ENCODE peak calls at places on chromosome X, in four cellular contexts. C is GM12878, L is HepG2, F is K562. S is an unnamed sample.

GRCh38 chrX:107449490-107450175 is at the start of gene FRMPD3:
- DNase-seq in C (no peak), L (no peak), F (no peak), S (peak)

GRCh38 chrX:63784902-63785692 is at the start of gene ARHGEF9:
- DNase-seq in C (no peak), L (no peak), F (no peak), S (no peak)

GRCh38 chrX:49656554-49656953 is 39.2 kb downstream of the PAGE1 start:
- DNase-seq in C (no peak), L (no peak), F (no peak), S (no peak)

GRCh38 chrX:41922125-41922521 is 1.2 kb downstream of the CASK start:
- DNase-seq in C (no peak), L (no peak), F (no peak), S (no peak)

GRCh38 chrX:152399395-152399794 is 51.7 kb downstream of the GABRA3 start:
- DNase-seq in C (no peak), L (no peak), F (no peak), S (no peak)

GRCh38 chrX:40151211-40152172 is 53.7 kb upstream of the BCOR start:
- DNase-seq in C (no peak), L (no peak), F (peak), S (no peak)

GRCh38 chrX:17563515-17563914 is 173.8 kb upstream of the SCML1 start:
- DNase-seq in C (no peak), L (no peak), F (no peak), S (no peak)

GRCh38 chrX:153769865-153770605 is 6.0 kb downstream of the PLXNB3 start:
- DNase-seq in C (no peak), L (no peak), F (no peak), S (no peak)

GRCh38 chrX:12308420-12308819 is 170.1 kb downstream of the FRMPD4 start:
- DNase-seq in C (no peak), L (no peak), F (no peak), S (no peak)

GRCh38 chrX:123267220-123267619 is 83.1 kb downstream of the GRIA3 start:
- DNase-seq in C (no peak), L (no peak), F (no peak), S (no peak)

GRCh38 chrX:112731793-112732192 is 52.1 kb upstream of the LHFPL1 start:
- DNase-seq in C (no peak), L (no peak), F (no peak), S (no peak)
- TF ChIP-seq FOXK2 in C (no peak), L (no peak), F (no peak), S (no peak)

GRCh38 chrX:96314974-96315373 is 369.7 kb upstream of the DIAPH2 start:
- DNase-seq in C (no peak), L (peak), F (no peak), S (no peak)

GRCh38 chrX:96311366-96311765 is 373.3 kb upstream of the DIAPH2 start:
- DNase-seq in C (no peak), L (no peak), F (no peak), S (no peak)
- TF ChIP-seq FOXK2 in C (no peak), L (no peak), F (no peak), S (no peak)

DNA sequence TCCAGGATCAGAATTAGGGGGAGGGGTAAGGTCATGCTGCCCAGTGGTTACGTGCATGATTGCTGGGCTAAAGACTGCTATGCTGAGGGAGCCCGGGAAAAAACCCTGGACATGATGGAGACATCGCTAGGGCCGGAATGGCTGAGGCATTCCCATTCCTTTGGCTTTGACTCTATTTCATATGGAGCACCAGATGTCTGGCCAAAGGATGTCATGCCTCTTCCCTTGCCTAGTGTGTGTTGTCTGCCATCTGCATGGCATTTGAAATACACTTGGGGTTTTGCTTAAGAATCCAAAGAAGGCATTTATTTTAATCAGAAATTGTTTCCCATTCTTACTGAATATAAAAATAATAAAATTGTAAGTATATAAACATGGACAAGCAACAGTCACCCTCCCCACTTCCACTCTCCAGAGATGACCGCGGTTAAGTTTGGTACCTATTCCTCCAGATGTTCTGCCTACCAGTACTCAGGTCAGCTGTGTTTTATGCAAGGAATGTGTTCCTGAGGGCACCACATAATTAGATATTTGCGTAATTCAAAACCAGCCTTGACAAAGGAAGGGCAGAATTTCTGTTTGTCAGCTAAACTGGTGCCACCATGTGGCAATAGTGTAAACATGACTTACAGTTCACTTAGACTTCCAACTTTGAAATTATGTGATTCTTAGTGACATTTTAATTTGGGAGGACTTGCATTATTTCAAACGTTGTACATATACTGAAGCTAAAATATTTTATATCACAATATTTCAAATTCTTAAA is 105.9 kb downstream of the CT47B1 start:
- DNase-seq in C (no peak), L (peak), F (no peak), S (no peak)
- TF ChIP-seq FOXK2 in C (no peak), L (no peak), F (no peak), S (no peak)

DNA sequence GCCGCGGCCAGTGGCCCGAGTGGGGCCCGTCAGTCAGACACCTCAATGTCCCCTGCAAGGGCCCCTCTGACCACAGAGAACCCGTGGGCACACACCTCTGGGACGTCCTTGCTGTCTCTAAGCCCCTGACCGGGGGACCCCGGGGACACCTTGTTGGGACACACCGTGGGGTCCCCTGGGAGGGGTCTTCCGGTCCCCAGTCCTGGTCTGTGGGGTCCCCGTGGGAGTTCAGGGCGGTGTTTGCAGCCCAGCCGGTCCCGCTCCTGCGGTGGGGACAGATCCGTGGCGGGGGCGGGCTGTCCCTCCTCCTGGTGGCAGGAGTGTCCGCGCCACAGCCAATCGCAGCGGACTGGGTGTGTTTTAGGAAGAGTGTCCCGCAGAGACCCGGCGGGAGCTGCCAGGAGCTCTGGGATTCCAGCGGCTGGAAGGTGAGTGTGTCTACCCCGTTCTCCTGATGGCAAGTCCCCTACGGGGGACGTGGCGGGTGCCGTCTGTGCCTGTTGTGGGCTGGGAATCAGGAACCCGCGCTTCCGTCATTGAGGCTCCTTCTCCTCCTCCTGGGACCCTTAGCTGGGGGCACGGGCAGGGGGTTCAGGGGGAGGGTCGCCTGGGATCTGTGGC is 5.1 kb upstream of the PLCXD1 start:
- DNase-seq in C (no peak), L (peak), F (peak), S (peak)
- TF ChIP-seq FOXK2 in C (no peak), L (no peak), F (no peak), S (no peak)

GRCh38 chrX:20149326-20149725 is 7.7 kb upstream of the EIF1AX start:
- DNase-seq in C (no peak), L (peak), F (no peak), S (no peak)
- TF ChIP-seq FOXK2 in C (no peak), L (no peak), F (no peak), S (no peak)